ENCODE peak calls at places on chromosomes 3 and 15, in four cellular contexts. One of them, this sample, is unnamed.

GRCh38 chr3:128322030-128323022 is 144.4 kb downstream of the DNAJB8 start:
- DNase-seq in A549: peak; percentile 35
- DNase-seq in K562: peak; percentile 26
- DNase-seq in GM12878: no peak
- DNase-seq in this sample: peak; percentile 46

GRCh38 chr3:130517541-130517940 is 564 bp downstream of the COL6A6 start:
- DNase-seq in GM12878: no peak
- DNase-seq in A549: peak; percentile 2
- DNase-seq in K562: no peak
- DNase-seq in this sample: no peak

GRCh38 chr3:188088948-188089685 is 64.8 kb upstream of the LPP start:
- DNase-seq in A549: no peak
- DNase-seq in GM12878: no peak
- DNase-seq in K562: no peak
- DNase-seq in this sample: no peak

GRCh38 chr15:43514241-43515057 is 3.0 kb upstream of the MAP1A start:
- DNase-seq in GM12878: no peak
- DNase-seq in K562: peak; percentile 82
- DNase-seq in A549: no peak
- DNase-seq in this sample: peak; percentile 49

GRCh38 chr15:52653451-52653964 is 25.7 kb downstream of the ATOSA start:
- DNase-seq in GM12878: no peak
- DNase-seq in A549: peak; percentile 84
- DNase-seq in K562: peak; percentile 9
- DNase-seq in this sample: peak; percentile 85

GRCh38 chr15:79853492-79854328 is 43.1 kb downstream of the MTHFS start:
- DNase-seq in K562: peak; percentile 76
- DNase-seq in A549: peak; percentile 90
- DNase-seq in GM12878: peak; percentile 52
- DNase-seq in this sample: peak; percentile 93

GRCh38 chr15:78651930-78652655 is 11.1 kb upstream of the CHRNB4 start:
- DNase-seq in GM12878: no peak
- DNase-seq in A549: no peak
- DNase-seq in K562: no peak
- DNase-seq in this sample: no peak

GRCh38 chr15:61367953-61368352 is 138.9 kb upstream of the RORA start:
- DNase-seq in GM12878: no peak
- DNase-seq in K562: no peak
- DNase-seq in A549: peak; percentile 17
- DNase-seq in this sample: no peak

GRCh38 chr15:78872972-78873795 is 494 bp downstream of the MORF4L1 start:
- DNase-seq in A549: peak; percentile 97
- DNase-seq in GM12878: peak; percentile 53
- DNase-seq in K562: peak; percentile 81
- DNase-seq in this sample: peak; percentile 93

GRCh38 chr3:25453521-25454410 is 25.7 kb downstream of the RARB start:
- DNase-seq in GM12878: no peak
- DNase-seq in A549: no peak
- DNase-seq in K562: no peak
- DNase-seq in this sample: peak; percentile 51

GRCh38 chr15:94359716-94360115 is 128.4 kb downstream of the MCTP2 start:
- DNase-seq in A549: no peak
- DNase-seq in K562: no peak
- DNase-seq in GM12878: no peak
- DNase-seq in this sample: no peak

GRCh38 chr3:98994128-98994762 is 92.8 kb upstream of the DCBLD2 start:
- DNase-seq in GM12878: no peak
- DNase-seq in K562: peak; percentile 7
- DNase-seq in A549: peak; percentile 69
- DNase-seq in this sample: peak; percentile 81

GRCh38 chr3:157544501-157545139 is 41.4 kb upstream of the VEPH1 start:
- DNase-seq in GM12878: no peak
- DNase-seq in A549: peak; percentile 3
- DNase-seq in K562: no peak
- DNase-seq in this sample: peak; percentile 74

GRCh38 chr3:24545917-24546316 is 51.3 kb upstream of the THRB start:
- DNase-seq in A549: no peak
- DNase-seq in GM12878: no peak
- DNase-seq in K562: no peak
- DNase-seq in this sample: no peak

DNA sequence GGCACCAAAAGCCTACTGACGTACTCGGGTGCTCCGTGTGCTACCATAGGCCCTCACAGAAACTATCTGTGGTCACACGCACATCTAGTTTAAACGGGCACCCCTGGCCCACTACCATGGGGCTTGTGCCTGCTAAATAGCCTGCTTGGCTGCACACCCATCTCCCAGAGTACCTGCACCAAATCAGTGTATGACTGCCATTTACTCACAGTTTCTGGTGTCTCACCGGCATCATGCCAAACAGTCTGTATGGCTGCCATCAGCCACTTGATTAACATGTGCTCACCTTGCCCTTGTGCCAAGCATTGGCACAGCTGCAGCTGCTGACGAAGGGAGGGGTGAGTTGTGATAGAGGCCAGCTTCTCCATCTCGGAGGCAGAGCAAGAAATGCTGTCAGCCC is 232.7 kb downstream of the IGSF11 start:
- DNase-seq in GM12878: no peak
- DNase-seq in A549: no peak
- DNase-seq in K562: no peak
- DNase-seq in this sample: no peak
- TF ChIP-seq ELK1 in GM12878: no peak
- TF ChIP-seq ELK1 in A549: no peak
- TF ChIP-seq ELK1 in K562: no peak
- TF ChIP-seq ELK1 in this sample: no peak

DNA sequence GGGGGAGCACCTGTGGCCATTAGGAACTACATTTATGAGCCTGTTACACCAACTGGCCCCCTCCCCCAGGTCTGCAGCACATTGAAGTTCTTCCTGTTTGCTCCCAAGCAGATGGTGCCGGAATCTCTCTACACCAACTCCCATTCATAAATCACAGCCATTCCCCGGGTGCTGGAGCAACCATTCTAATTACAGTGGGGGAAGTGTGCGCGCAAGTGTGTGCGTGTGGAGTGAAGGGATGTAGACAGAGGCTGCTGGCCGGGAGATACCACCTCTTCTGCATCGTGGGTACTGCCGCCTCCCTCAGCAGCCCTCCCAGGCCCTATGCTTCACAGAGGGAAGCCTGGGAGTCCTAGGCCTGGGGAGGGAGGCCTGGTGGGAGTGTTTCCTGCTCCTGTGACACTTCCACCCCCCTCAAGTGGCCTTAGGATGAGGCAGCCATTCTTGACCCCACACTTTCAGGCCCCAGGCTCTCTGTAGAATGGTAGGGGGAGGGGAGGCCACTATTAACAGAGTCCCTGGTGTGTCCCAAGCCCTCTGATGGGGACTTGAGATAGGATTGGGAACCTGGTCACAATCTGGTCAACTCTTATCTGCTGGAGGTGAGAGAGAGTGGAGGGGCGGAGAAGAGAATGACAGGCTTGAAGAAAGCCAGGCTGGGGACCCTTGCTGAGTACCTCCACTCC is 69.1 kb downstream of the MAGEF1 start:
- DNase-seq in A549: no peak
- DNase-seq in K562: no peak
- DNase-seq in GM12878: no peak
- DNase-seq in this sample: no peak
- TF ChIP-seq ELK1 in A549: no peak
- TF ChIP-seq ELK1 in K562: no peak
- TF ChIP-seq ELK1 in GM12878: no peak
- TF ChIP-seq ELK1 in this sample: no peak

GRCh38 chr3:70064194-70064787 is 64.8 kb downstream of the SAMMSON start:
- DNase-seq in K562: peak; percentile 15
- DNase-seq in A549: peak; percentile 51
- DNase-seq in GM12878: peak; percentile 1
- DNase-seq in this sample: peak; percentile 38
- TF ChIP-seq ELK1 in K562: no peak
- TF ChIP-seq ELK1 in A549: no peak
- TF ChIP-seq ELK1 in GM12878: no peak
- TF ChIP-seq ELK1 in this sample: no peak

DNA sequence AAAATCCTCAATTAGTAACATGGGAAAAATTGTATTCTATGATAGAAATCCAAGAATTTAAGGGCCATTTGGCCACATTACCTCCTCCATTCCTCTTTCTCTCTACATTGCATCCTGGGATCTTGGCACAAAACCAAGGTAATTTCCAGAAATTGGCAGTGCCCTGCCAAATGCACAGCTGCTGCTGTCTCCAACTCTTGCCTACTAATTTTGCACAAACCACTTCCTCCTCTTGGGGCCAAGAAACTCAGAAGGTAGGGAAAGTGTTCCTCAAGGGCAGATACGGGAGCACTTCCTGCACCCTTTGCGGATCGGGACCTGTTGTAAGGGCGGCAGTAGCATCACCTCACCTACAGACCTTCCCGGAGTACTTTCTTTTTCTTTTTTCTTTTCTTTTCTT is 57.8 kb downstream of the MAP3K13 start:
- DNase-seq in GM12878: peak; percentile 11
- DNase-seq in K562: no peak
- DNase-seq in A549: peak; percentile 7
- DNase-seq in this sample: no peak
- TF ChIP-seq ELK1 in GM12878: no peak
- TF ChIP-seq ELK1 in K562: no peak
- TF ChIP-seq ELK1 in A549: no peak
- TF ChIP-seq ELK1 in this sample: no peak

GRCh38 chr15:84604804-84605203 is 4.0 kb downstream of the ZSCAN2 start:
- DNase-seq in A549: no peak
- DNase-seq in K562: no peak
- DNase-seq in GM12878: no peak
- DNase-seq in this sample: peak; percentile 5
- TF ChIP-seq ELK1 in A549: no peak
- TF ChIP-seq ELK1 in K562: no peak
- TF ChIP-seq ELK1 in GM12878: no peak
- TF ChIP-seq ELK1 in this sample: no peak

DNA sequence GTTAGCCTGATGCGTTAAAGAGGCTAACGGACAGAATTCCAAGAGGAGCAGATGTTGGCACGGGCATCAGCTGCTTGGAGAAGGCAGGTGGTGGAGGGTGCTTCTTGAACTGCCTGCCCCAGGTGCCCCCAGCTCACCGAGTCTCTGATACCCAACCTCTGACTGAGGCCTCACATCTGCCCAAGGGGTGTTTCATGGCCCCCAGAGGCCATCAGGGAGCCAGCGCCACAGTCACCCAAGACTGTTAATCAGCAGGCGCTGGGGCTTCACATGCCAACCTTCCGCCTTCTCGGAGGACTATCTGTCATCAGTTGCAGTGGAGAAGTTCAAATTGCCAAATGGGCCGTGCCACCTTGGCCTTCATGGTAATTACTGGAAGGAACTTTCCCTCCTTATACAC is 61.9 kb upstream of the SLC6A1 start:
- DNase-seq in K562: no peak
- DNase-seq in A549: no peak
- DNase-seq in GM12878: no peak
- DNase-seq in this sample: no peak
- TF ChIP-seq ELK1 in K562: no peak
- TF ChIP-seq ELK1 in A549: no peak
- TF ChIP-seq ELK1 in GM12878: no peak
- TF ChIP-seq ELK1 in this sample: no peak

GRCh38 chr3:28758115-28758514 is 409.5 kb upstream of the AZI2 start:
- DNase-seq in A549: no peak
- DNase-seq in GM12878: no peak
- DNase-seq in K562: no peak
- DNase-seq in this sample: no peak
- TF ChIP-seq ELK1 in A549: no peak
- TF ChIP-seq ELK1 in GM12878: no peak
- TF ChIP-seq ELK1 in K562: no peak
- TF ChIP-seq ELK1 in this sample: no peak

DNA sequence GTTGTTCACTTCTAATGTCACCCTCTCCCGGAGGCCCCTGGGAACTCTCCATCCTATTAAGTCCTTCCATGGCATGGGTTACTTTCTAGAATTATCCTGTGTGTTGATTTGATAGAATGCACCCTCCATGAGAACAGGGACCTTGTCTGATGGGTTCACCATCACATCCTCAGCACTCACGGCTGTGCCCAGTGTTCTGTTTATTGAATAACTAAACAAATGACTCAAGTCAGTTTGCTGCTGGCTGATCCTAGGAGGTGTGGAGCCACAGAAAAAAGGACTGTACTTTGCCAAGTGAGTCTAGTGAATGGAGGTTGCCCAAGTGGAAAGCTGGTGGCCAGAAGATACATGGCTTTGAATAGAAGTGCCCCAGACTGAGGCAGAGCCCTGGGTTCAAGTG is 48.5 kb upstream of the RAB6B start:
- DNase-seq in K562: no peak
- DNase-seq in GM12878: no peak
- DNase-seq in A549: no peak
- DNase-seq in this sample: peak; percentile 81
- TF ChIP-seq ELK1 in K562: no peak
- TF ChIP-seq ELK1 in GM12878: no peak
- TF ChIP-seq ELK1 in A549: no peak
- TF ChIP-seq ELK1 in this sample: no peak